ENCODE peak calls at places on chromosome 19, in ten cellular contexts. K is dorsolateral prefrontal cortex; M is CD8-positive, alpha-beta T cell; Y is bronchial epithelial cell; Z is cardiac muscle cell; A is K562; T is brain microvascular endothelial cell; R is thoracic aorta; V is left lung; O is spleen. F is an unnamed sample.

GRCh38 chr19:40718774-40719391 is 2.0 kb downstream of the ITPKC start:
- DNase-seq in K (no peak), T (peak), M (no peak), V (peak), Z (peak), R (no peak), Y (peak), O (peak), A (peak), F (peak)

GRCh38 chr19:5341448-5341820 is 822 bp upstream of the PTPRS start:
- DNase-seq in M (no peak), K (no peak), R (no peak), Y (no peak), Z (no peak), O (no peak), A (no peak), V (no peak), T (no peak), F (no peak)

GRCh38 chr19:58091251-58091995 is 6.6 kb downstream of the ZSCAN18 start:
- DNase-seq in K (no peak), R (no peak), V (no peak), A (no peak), Y (no peak), T (no peak), Z (no peak), M (no peak), O (no peak), F (no peak)

GRCh38 chr19:21603431-21604153 is 98.2 kb downstream of the ZNF429 start:
- DNase-seq in K (no peak), R (no peak), Z (peak), M (no peak), O (no peak), A (no peak), Y (no peak), V (no peak), T (no peak), F (no peak)

GRCh38 chr19:16561382-16561781 is 10.8 kb downstream of the SLC35E1 start:
- DNase-seq in O (no peak), T (no peak), Y (no peak), A (no peak), Z (no peak), M (no peak), V (peak), R (no peak), K (no peak), F (no peak)

GRCh38 chr19:35346193-35347052 is 1.3 kb upstream of the FFAR1 start:
- DNase-seq in T (no peak), A (peak), O (peak), Z (no peak), M (peak), V (peak), K (no peak), Y (no peak), R (no peak), F (peak)

GRCh38 chr19:40745402-40745780 is 4.9 kb downstream of the ACTMAP start:
- DNase-seq in R (no peak), O (no peak), K (no peak), Z (no peak), A (no peak), T (peak), M (no peak), Y (no peak), V (no peak), F (no peak)

GRCh38 chr19:45494261-45494916 is 2.5 kb downstream of the RTN2 start:
- DNase-seq in A (no peak), Y (no peak), K (no peak), V (no peak), T (no peak), R (no peak), Z (no peak), M (no peak), O (no peak), F (no peak)

GRCh38 chr19:49374665-49375434 is 11.2 kb downstream of the DKKL1 start:
- DNase-seq in Z (no peak), A (no peak), O (no peak), T (no peak), M (no peak), Y (no peak), K (no peak), V (no peak), R (no peak), F (no peak)

GRCh38 chr19:44600466-44600865 is 12.9 kb upstream of the IGSF23 start:
- DNase-seq in A (no peak), Y (no peak), T (no peak), K (no peak), R (no peak), M (no peak), V (no peak), O (no peak), Z (no peak), F (no peak)

GRCh38 chr19:51691122-51692064 is 1.7 kb upstream of the SPACA6 start:
- DNase-seq in V (no peak), T (no peak), Z (peak), O (no peak), M (no peak), A (no peak), Y (no peak), K (no peak), R (no peak), F (no peak)

GRCh38 chr19:788821-789472 is 8.3 kb upstream of the PTBP1 start:
- DNase-seq in R (no peak), V (no peak), M (no peak), Z (no peak), O (no peak), K (no peak), A (no peak), T (no peak), Y (no peak), F (no peak)

GRCh38 chr19:1261512-1261862 is 7.6 kb upstream of the CIRBP start:
- DNase-seq in T (no peak), Z (no peak), V (no peak), Y (no peak), O (no peak), M (no peak), R (no peak), K (no peak), A (no peak), F (no peak)

GRCh38 chr19:15453906-15454305 is 4.2 kb upstream of the WIZ start:
- DNase-seq in Z (no peak), K (no peak), M (no peak), Y (no peak), O (no peak), A (no peak), R (no peak), T (no peak), V (peak), F (no peak)

GRCh38 chr19:7450243-7451223 is 38.3 kb downstream of the PEX11G start:
- DNase-seq in K (no peak), Y (peak), Z (no peak), M (no peak), R (no peak), V (no peak), O (no peak), T (no peak), A (no peak), F (peak)

GRCh38 chr19:33390120-33390907 is 16.8 kb downstream of the CEBPG start:
- DNase-seq in Y (no peak), M (no peak), A (no peak), T (no peak), Z (no peak), V (peak), K (no peak), R (no peak), O (no peak), F (no peak)

GRCh38 chr19:40489882-40490230 is 23.1 kb downstream of the SPTBN4 start:
- DNase-seq in V (peak), T (no peak), K (no peak), R (no peak), A (no peak), Y (no peak), Z (no peak), M (no peak), O (no peak), F (no peak)

GRCh38 chr19:37997911-37998344 is 90.9 kb downstream of the SIPA1L3 start:
- DNase-seq in V (no peak), K (no peak), O (no peak), Y (peak), T (peak), A (no peak), R (no peak), M (no peak), Z (no peak), F (no peak)

GRCh38 chr19:18785179-18786124 is 5.7 kb downstream of the COMP start:
- DNase-seq in R (no peak), Z (peak), O (no peak), M (peak), T (peak), A (peak), K (no peak), V (peak), Y (no peak), F (peak)
- H3K4me3 ChIP-seq in R (peak), Z (no peak), O (no peak), M (no peak), T (no peak), A (peak), K (no peak), V (no peak), Y (no peak), F (no peak)

DNA sequence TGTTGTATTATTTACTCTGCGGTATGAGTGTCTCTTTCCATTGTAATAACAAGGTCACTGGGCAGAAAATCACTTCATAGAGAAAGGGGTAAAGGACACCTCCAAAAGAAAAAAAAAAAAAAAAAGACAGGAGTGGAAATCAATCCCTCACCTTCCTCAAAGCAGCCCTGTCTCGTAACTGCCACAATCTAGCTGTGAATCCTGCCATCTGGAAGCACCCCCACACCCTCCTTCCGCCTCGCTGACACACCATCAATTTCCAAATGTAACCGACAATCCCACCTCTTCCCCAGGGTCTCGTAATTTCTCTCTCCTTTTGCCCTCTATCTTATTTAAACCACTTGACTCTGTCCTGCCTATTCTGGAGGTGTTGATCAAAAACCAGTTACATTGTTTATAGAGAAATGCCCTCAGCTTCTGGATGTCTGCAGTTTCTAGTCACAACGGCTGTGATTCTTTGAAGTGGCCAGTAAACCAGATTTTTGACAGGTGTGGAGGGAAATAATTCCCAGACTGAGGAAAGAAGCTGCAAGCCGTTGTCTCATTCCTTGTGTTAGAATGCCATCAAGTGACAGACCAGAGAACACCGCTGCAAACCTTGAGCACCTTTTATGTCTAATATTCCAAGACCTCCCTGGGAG is 9.1 kb upstream of the POP4 start:
- DNase-seq in Z (peak), O (no peak), K (no peak), V (no peak), Y (peak), A (no peak), T (peak), R (no peak), M (no peak), F (no peak)
- TF ChIP-seq CTCF in Z (no peak), O (no peak), K (peak), V (no peak), Y (peak), A (peak), T (peak), R (no peak), M (no peak), F (peak)

GRCh38 chr19:30173593-30174356 is 198.4 kb upstream of the ZNF536 start:
- DNase-seq in T (no peak), A (no peak), R (no peak), Z (no peak), V (no peak), M (no peak), Y (no peak), O (peak), K (no peak), F (no peak)
- H3K4me3 ChIP-seq in T (no peak), A (no peak), R (no peak), Z (no peak), V (no peak), M (no peak), Y (no peak), O (no peak), K (no peak), F (no peak)

GRCh38 chr19:47274891-47275865 is 493 bp downstream of the INAFM1 start:
- DNase-seq in T (no peak), Y (no peak), A (no peak), Z (peak), K (no peak), M (peak), V (no peak), R (no peak), O (peak), F (no peak)

GRCh38 chr19:47283405-47284059 is 8.8 kb downstream of the INAFM1 start:
- DNase-seq in M (no peak), R (no peak), T (no peak), Y (no peak), O (no peak), Z (no peak), K (no peak), A (no peak), V (no peak), F (no peak)

GRCh38 chr19:47284324-47284899 is 9.7 kb downstream of the INAFM1 start:
- DNase-seq in K (no peak), Y (peak), A (peak), V (no peak), R (no peak), Z (peak), T (peak), M (peak), O (no peak), F (peak)

GRCh38 chr19:47275866-47276461 is 1.3 kb downstream of the INAFM1 start:
- DNase-seq in Z (no peak), R (no peak), K (no peak), O (peak), A (no peak), T (peak), Y (no peak), V (no peak), M (no peak), F (no peak)

DNA sequence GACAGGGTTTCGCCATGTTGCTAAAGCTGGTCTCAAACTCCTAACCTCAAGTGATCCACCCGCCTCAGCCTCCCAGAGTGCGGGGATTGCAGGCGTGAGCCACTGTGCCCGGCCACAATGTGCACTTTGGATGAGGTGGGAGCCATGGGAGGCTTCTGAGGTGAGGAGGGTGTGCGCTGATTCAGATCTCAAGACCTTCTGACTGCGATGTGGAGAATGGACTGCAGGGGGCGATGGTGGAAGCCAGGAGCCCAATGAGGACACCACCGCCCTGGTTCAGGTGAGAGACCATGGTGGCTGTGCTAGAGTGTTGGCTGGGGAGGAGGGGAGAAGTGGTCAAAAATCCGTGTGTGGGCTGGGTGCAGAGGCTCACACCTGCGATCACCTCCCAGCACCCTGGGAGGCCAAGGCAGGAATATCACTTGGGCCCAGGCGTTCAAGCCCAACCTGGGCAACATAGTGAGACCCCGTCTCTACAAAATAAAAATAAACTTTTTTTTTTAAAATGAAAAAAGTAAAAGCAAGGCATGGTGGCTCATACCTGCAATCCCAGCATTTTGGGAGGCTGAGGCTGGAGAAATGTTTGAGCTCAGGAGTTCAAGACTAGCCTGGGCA is 5.6 kb downstream of the INAFM1 start:
- DNase-seq in Y (peak), O (peak), K (no peak), M (peak), Z (no peak), R (no peak), V (no peak), T (no peak), A (peak), F (peak)
- TF ChIP-seq CTCF in Y (peak), O (peak), K (no peak), M (peak), Z (peak), R (no peak), V (peak), T (peak), A (peak), F (peak)

GRCh38 chr19:47716270-47716937 is 3.2 kb downstream of the EHD2 start:
- DNase-seq in V (peak), K (no peak), R (no peak), M (no peak), T (no peak), Z (no peak), A (no peak), Y (no peak), O (no peak), F (no peak)

GRCh38 chr19:47719047-47719885 is 6.0 kb downstream of the EHD2 start:
- DNase-seq in K (peak), Z (peak), A (no peak), R (peak), T (peak), V (peak), M (no peak), O (peak), Y (peak), F (no peak)

GRCh38 chr19:47725759-47726401 is 12.7 kb downstream of the EHD2 start:
- DNase-seq in R (no peak), Z (no peak), T (no peak), O (no peak), A (no peak), K (no peak), Y (peak), M (no peak), V (peak), F (no peak)

GRCh38 chr19:47723573-47723923 is 10.3 kb downstream of the EHD2 start:
- DNase-seq in A (no peak), V (no peak), T (peak), Y (peak), O (no peak), R (no peak), K (no peak), Z (no peak), M (no peak), F (no peak)

GRCh38 chr19:47720669-47721068 is 7.4 kb downstream of the EHD2 start:
- DNase-seq in M (no peak), Y (no peak), O (no peak), R (no peak), K (no peak), T (no peak), Z (no peak), V (no peak), A (no peak), F (no peak)
- H3K4me3 ChIP-seq in M (no peak), Y (no peak), O (no peak), R (no peak), K (no peak), T (no peak), Z (no peak), V (no peak), A (no peak), F (no peak)

GRCh38 chr19:2663920-2664571 is 38.4 kb downstream of the GNG7 start:
- DNase-seq in R (no peak), V (peak), T (no peak), Z (peak), M (no peak), O (peak), Y (no peak), A (peak), K (peak), F (peak)
- TF ChIP-seq CTCF in R (no peak), V (no peak), T (peak), Z (no peak), M (no peak), O (peak), Y (no peak), A (peak), K (peak), F (peak)